ENCODE peak calls at places on chromosomes 13 and 19, in four cellular contexts. N, D, R and Y are unnamed samples.
A peak's percentile ranks its signal among the peaks of the same experiment; 100 is the strongest.

GRCh38 chr19:53977429-53977990 is 13.9 kb upstream of the CACNG6 start:
- DNase-seq in N (peak; percentile 77), D (peak; percentile 90), R (peak; percentile 24), Y (peak; percentile 79)

GRCh38 chr19:45515081-45515624 is 7.9 kb downstream of the VASP start:
- DNase-seq in N (no peak), D (peak; percentile 65), R (no peak), Y (peak; percentile 37)

GRCh38 chr19:2334426-2334825 is 5.9 kb downstream of the SPPL2B start:
- DNase-seq in N (no peak), D (no peak), R (no peak), Y (no peak)

GRCh38 chr13:44649118-44649455 is 73.0 kb upstream of the TSC22D1 start:
- DNase-seq in N (no peak), D (no peak), R (no peak), Y (no peak)

GRCh38 chr13:88622362-88622973 is 951.3 kb downstream of the SLITRK5 start:
- DNase-seq in N (no peak), D (no peak), R (no peak), Y (no peak)

GRCh38 chr19:55077106-55077505 is 1.4 kb downstream of the EPS8L1 start:
- DNase-seq in N (no peak), D (no peak), R (no peak), Y (no peak)

GRCh38 chr13:111115841-111116500 is 861 bp downstream of the ARHGEF7 start:
- DNase-seq in N (peak; percentile 36), D (peak; percentile 78), R (peak; percentile 59), Y (peak; percentile 64)

GRCh38 chr19:29596080-29596479 is 10.0 kb upstream of the POP4 start:
- DNase-seq in N (no peak), D (no peak), R (no peak), Y (no peak)

GRCh38 chr19:17872251-17873001 is 681 bp downstream of the SLC5A5 start:
- DNase-seq in N (no peak), D (no peak), R (no peak), Y (no peak)

GRCh38 chr13:85654227-85654626 is 145.0 kb downstream of the SLITRK6 start:
- DNase-seq in N (no peak), D (no peak), R (no peak), Y (no peak)

GRCh38 chr19:49337267-49338022 is 2.2 kb downstream of the CD37 start:
- DNase-seq in N (no peak), D (no peak), R (no peak), Y (no peak)

GRCh38 chr13:48411281-48412099 is 1.4 kb downstream of the LPAR6 start:
- DNase-seq in N (no peak), D (no peak), R (no peak), Y (no peak)

GRCh38 chr19:2117215-2117960 is 20.7 kb downstream of the IZUMO4 start:
- DNase-seq in N (peak; percentile 96), D (no peak), R (no peak), Y (no peak)

GRCh38 chr19:961866-962620 is 22.1 kb upstream of the WDR18 start:
- DNase-seq in N (no peak), D (no peak), R (no peak), Y (no peak)

GRCh38 chr19:41913476-41914190 is 14.6 kb downstream of the ERFL start:
- DNase-seq in N (no peak), D (no peak), R (no peak), Y (no peak)

GRCh38 chr19:7924651-7925170 is 1.2 kb downstream of the CTXN1 start:
- DNase-seq in N (no peak), D (no peak), R (no peak), Y (peak; percentile 21)

GRCh38 chr19:54470991-54471782 is 1.9 kb downstream of the CDC42EP5 start:
- DNase-seq in N (peak; percentile 70), D (peak; percentile 66), R (peak; percentile 42), Y (peak; percentile 24)

GRCh38 chr13:34035676-34036325 is 217.9 kb downstream of the RFC3 start:
- DNase-seq in N (no peak), D (no peak), R (no peak), Y (no peak)

GRCh38 chr19:4567584-4568071 is 8.1 kb upstream of the SEMA6B start:
- DNase-seq in N (peak; percentile 60), D (peak; percentile 80), R (peak; percentile 37), Y (peak; percentile 80)

GRCh38 chr13:113411216-113412023 is 41.9 kb downstream of the ADPRHL1 start:
- DNase-seq in N (no peak), D (peak; percentile 69), R (no peak), Y (peak; percentile 97)

GRCh38 chr19:46878613-46879375 is 18.0 kb downstream of the ARHGAP35 start:
- DNase-seq in N (no peak), D (no peak), R (no peak), Y (peak; percentile 58)

GRCh38 chr13:30401347-30401746 is 20.9 kb upstream of the UBE2L5 start:
- DNase-seq in N (no peak), D (no peak), R (no peak), Y (no peak)

GRCh38 chr13:21670006-21670882 is 629 bp upstream of the FGF9 start:
- DNase-seq in N (peak; percentile 66), D (peak; percentile 35), R (no peak), Y (peak; percentile 61)

GRCh38 chr19:6738726-6739389 is 622 bp upstream of the TRIP10 start:
- DNase-seq in N (peak; percentile 47), D (peak; percentile 59), R (no peak), Y (peak; percentile 86)

GRCh38 chr19:19847781-19848180 is 17.9 kb upstream of the ZNF253 start:
- DNase-seq in N (no peak), D (no peak), R (no peak), Y (no peak)
- H3K9me3 ChIP-seq in N (no peaks in the 10 kb centered on the region), D (no peaks in the 10 kb centered on the region), R (peaks cover 4% of the 10 kb centered on the region), Y (no peaks in the 10 kb centered on the region)

DNA sequence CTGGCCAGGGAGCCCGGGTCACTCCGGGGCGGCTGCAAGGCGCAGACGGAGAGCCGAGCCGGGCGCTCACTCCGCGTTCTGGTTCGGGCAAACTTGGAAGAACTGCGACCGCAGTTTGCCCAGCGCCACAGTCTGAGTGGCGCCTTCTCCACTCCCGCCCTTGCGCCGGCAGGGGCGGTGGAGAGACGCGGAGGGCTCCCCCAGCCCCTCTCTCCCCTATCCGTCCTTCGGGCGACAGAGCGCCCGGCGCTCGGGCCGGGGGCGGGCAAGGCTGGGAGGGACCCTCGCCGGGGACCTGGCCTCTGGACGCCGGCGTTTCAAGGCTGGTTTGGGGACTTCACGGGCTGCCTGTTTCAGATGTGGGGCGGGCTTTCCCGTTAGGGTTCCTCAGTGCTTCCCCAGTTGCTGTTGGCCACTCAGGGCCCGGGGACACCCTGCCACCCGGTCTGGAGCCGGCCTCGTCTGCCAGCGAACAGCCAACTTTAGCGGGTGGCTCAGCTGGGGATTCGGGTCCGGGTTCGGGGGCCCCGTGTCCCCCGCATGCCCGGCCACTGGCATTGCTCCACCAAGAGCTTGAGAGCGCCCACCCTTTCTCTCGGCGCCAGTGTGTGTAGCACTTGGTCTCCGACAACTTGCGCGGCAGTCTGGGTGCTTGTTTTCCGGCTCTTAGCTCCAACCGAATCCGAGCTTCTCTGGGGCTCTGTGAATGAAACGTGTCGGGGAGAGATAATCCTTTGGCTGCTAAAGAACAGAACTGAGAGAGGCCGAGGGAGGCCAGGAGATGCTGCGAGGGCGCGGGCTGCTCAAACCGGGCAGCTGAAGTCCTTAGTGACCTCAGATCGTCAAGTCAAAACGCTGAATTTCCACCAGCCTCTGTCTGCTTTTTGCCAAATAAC is 1.5 kb downstream of the GPC6 start:
- DNase-seq in N (peak; percentile 57), D (peak; percentile 23), R (peak; percentile 22), Y (peak; percentile 66)
- TF ChIP-seq CTCF in N (peak; percentile 5), D (no peak), R (peak; percentile 52), Y (peak; percentile 15)

GRCh38 chr19:11680689-11681302 is 58.0 kb downstream of the ZNF823 start:
- DNase-seq in N (no peak), D (no peak), R (no peak), Y (no peak)
- H3K9me3 ChIP-seq in N (peaks cover 14% of the 10 kb centered on the region), D (peaks cover 53% of the 10 kb centered on the region), R (peaks cover 9% of the 10 kb centered on the region), Y (peaks cover 29% of the 10 kb centered on the region)

DNA sequence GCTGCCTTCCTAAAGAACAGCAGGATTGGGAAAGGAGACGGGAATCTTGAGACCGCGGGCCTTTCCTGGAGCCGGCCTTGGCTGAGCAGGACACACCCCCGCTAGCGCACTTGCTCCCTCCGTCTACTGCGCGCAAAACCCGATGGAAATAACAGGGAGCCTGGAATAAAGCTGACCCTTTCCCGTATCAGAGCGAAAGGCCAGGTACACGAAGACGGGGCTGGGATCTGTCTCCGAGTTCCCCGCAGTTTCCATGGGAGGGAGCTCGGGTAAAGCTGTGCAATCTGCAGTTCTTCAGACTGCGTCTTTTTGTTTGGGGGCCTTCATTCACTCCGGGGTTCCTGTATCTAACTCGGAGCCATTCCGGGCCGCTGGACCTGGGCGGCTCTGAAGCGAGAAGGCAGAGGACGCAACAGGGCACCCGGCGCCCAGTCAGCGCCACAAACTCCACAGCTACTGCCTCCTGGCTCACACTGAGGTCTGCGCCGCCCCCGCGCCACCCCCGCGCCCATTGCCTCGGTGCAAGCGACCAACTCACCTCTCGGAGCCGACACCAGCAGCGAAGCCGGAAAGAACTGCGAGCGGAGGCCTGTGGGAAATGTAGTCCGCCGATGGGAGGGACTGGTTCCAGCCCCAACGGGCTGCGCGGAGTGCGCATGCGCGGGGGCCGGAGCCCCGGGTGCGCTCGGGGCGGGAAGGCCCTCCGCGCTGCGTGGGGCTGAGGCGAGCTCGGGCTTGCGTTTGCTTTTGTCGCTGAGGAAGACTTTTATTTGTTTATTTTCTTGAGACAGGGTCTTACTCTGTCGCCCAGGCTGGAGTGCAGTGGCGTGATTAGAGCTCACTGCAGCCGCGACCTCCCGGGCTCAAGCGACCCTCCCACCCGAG is at the start of gene ZFP14:
- DNase-seq in N (peak; percentile 94), D (peak; percentile 94), R (peak; percentile 64), Y (peak; percentile 94)
- TF ChIP-seq CTCF in N (peak; percentile 2), D (no peak), R (no peak), Y (no peak)

GRCh38 chr19:20103091-20103501 is 25.3 kb downstream of the ZNF90 start:
- DNase-seq in N (no peak), D (no peak), R (no peak), Y (no peak)
- H3K9me3 ChIP-seq in N (peaks cover 11% of the 10 kb centered on the region), D (peaks cover 72% of the 10 kb centered on the region), R (peaks cover 40% of the 10 kb centered on the region), Y (peaks cover 18% of the 10 kb centered on the region)

GRCh38 chr19:19110410-19111137 is 27.7 kb downstream of the TMEM161A start:
- DNase-seq in N (no peak), D (no peak), R (no peak), Y (no peak)

GRCh38 chr19:19111138-19111835 is 27.0 kb downstream of the TMEM161A start:
- DNase-seq in N (no peak), D (no peak), R (no peak), Y (no peak)

GRCh38 chr19:19115954-19116353 is 22.3 kb downstream of the TMEM161A start:
- DNase-seq in N (peak; percentile 48), D (no peak), R (no peak), Y (peak; percentile 78)

GRCh38 chr19:19111967-19112580 is 26.2 kb downstream of the TMEM161A start:
- DNase-seq in N (no peak), D (no peak), R (no peak), Y (no peak)

DNA sequence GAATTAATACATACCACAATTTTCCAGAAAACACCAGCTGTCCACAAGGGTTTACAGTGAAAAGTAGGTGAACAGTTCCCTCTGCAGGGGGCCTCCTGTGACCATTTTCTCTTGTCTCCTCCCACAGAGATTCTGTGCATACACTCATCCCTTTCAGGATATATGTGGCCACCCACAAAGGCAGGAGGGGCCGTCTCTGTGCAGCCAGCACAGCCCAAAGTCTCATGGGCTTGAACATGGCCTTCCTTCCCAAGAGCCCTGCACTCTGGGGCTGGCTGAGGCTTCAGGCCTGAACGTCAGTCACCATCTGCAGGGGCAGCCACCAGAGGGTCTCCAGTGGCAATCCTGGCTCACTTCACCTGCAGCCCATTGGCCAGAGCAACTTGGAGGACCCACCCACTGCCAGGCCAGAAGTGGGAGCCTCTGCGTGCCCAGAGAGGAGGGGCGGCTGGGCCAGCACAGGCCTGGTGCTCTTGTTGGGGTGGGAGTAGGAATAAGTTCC is 25.2 kb downstream of the TMEM161A start:
- DNase-seq in N (no peak), D (no peak), R (no peak), Y (no peak)
- TF ChIP-seq CTCF in N (no peak), D (no peak), R (no peak), Y (no peak)